ENCODE peak calls at places on chromosomes 11 and 22, in four cellular contexts. One of them, this sample, is unnamed.

GRCh38 chr11:132604446-132604845 is 927.9 kb downstream of the OPCML start:
- DNase-seq in astrocyte of the spinal cord: peak
- DNase-seq in cardiac muscle cell: no peak
- DNase-seq in brain microvascular endothelial cell: peak
- DNase-seq in this sample: no peak

GRCh38 chr22:29912605-29913398 is 29.8 kb downstream of the MTMR3 start:
- DNase-seq in cardiac muscle cell: no peak
- DNase-seq in astrocyte of the spinal cord: peak
- DNase-seq in brain microvascular endothelial cell: peak
- DNase-seq in this sample: peak

GRCh38 chr22:20203142-20204099 is 52.6 kb upstream of the CCDC188 start:
- DNase-seq in astrocyte of the spinal cord: peak
- DNase-seq in cardiac muscle cell: peak
- DNase-seq in brain microvascular endothelial cell: no peak
- DNase-seq in this sample: no peak

GRCh38 chr22:48576333-48577013 is 1251.2 kb downstream of the BRD1 start:
- DNase-seq in astrocyte of the spinal cord: no peak
- DNase-seq in cardiac muscle cell: peak
- DNase-seq in brain microvascular endothelial cell: no peak
- DNase-seq in this sample: no peak

GRCh38 chr11:16012125-16012751 is 344.1 kb downstream of the SOX6 start:
- DNase-seq in brain microvascular endothelial cell: peak
- DNase-seq in cardiac muscle cell: no peak
- DNase-seq in astrocyte of the spinal cord: no peak
- DNase-seq in this sample: no peak

GRCh38 chr22:22835242-22835641 is 52.4 kb upstream of the IGLL5 start:
- DNase-seq in brain microvascular endothelial cell: no peak
- DNase-seq in cardiac muscle cell: no peak
- DNase-seq in astrocyte of the spinal cord: no peak
- DNase-seq in this sample: no peak

GRCh38 chr11:2122222-2122906 is 16.8 kb downstream of the IGF2 start:
- DNase-seq in astrocyte of the spinal cord: peak
- DNase-seq in cardiac muscle cell: no peak
- DNase-seq in brain microvascular endothelial cell: peak
- DNase-seq in this sample: no peak

GRCh38 chr11:61037694-61038093 is 64.6 kb upstream of the CD5 start:
- DNase-seq in brain microvascular endothelial cell: peak
- DNase-seq in cardiac muscle cell: no peak
- DNase-seq in astrocyte of the spinal cord: peak
- DNase-seq in this sample: no peak

GRCh38 chr22:48941903-48942625 is 885.6 kb downstream of the BRD1 start:
- DNase-seq in brain microvascular endothelial cell: no peak
- DNase-seq in cardiac muscle cell: no peak
- DNase-seq in astrocyte of the spinal cord: no peak
- DNase-seq in this sample: no peak

GRCh38 chr22:31185056-31185455 is 25.1 kb downstream of the RNF185 start:
- DNase-seq in brain microvascular endothelial cell: no peak
- DNase-seq in cardiac muscle cell: no peak
- DNase-seq in astrocyte of the spinal cord: peak
- DNase-seq in this sample: peak

GRCh38 chr11:70020336-70021214 is 57.5 kb upstream of the ANO1 start:
- DNase-seq in cardiac muscle cell: no peak
- DNase-seq in brain microvascular endothelial cell: peak
- DNase-seq in astrocyte of the spinal cord: peak
- DNase-seq in this sample: no peak

GRCh38 chr22:17486313-17486712 is 77.0 kb upstream of the SLC25A18 start:
- DNase-seq in astrocyte of the spinal cord: no peak
- DNase-seq in brain microvascular endothelial cell: no peak
- DNase-seq in cardiac muscle cell: no peak
- DNase-seq in this sample: no peak

GRCh38 chr22:32799516-32799915 is 2.0 kb upstream of the TIMP3 start:
- DNase-seq in cardiac muscle cell: no peak
- DNase-seq in brain microvascular endothelial cell: no peak
- DNase-seq in astrocyte of the spinal cord: no peak
- DNase-seq in this sample: no peak

GRCh38 chr11:68463714-68464113 is 3.2 kb downstream of the PPP6R3 start:
- DNase-seq in astrocyte of the spinal cord: no peak
- DNase-seq in cardiac muscle cell: no peak
- DNase-seq in brain microvascular endothelial cell: no peak
- DNase-seq in this sample: no peak

GRCh38 chr22:27795053-27795452 is 6.5 kb downstream of the MN1 start:
- DNase-seq in cardiac muscle cell: peak
- DNase-seq in brain microvascular endothelial cell: no peak
- DNase-seq in astrocyte of the spinal cord: no peak
- DNase-seq in this sample: no peak

GRCh38 chr22:44172370-44173108 is 8.2 kb upstream of the PARVG start:
- DNase-seq in cardiac muscle cell: no peak
- DNase-seq in brain microvascular endothelial cell: peak
- DNase-seq in astrocyte of the spinal cord: no peak
- DNase-seq in this sample: no peak

GRCh38 chr11:22869325-22869724 is 9.1 kb upstream of the CCDC179 start:
- DNase-seq in cardiac muscle cell: no peak
- DNase-seq in brain microvascular endothelial cell: no peak
- DNase-seq in astrocyte of the spinal cord: no peak
- DNase-seq in this sample: no peak

GRCh38 chr22:28375761-28376534 is 303.7 kb downstream of the TTC28 start:
- DNase-seq in cardiac muscle cell: no peak
- DNase-seq in astrocyte of the spinal cord: no peak
- DNase-seq in brain microvascular endothelial cell: no peak
- DNase-seq in this sample: no peak

GRCh38 chr11:116960916-116961315 is 123.5 kb upstream of the APOA1 start:
- DNase-seq in cardiac muscle cell: peak
- DNase-seq in brain microvascular endothelial cell: peak
- DNase-seq in astrocyte of the spinal cord: peak
- DNase-seq in this sample: peak

GRCh38 chr11:133082453-133082781 is 449.9 kb downstream of the OPCML start:
- DNase-seq in astrocyte of the spinal cord: no peak
- DNase-seq in cardiac muscle cell: no peak
- DNase-seq in brain microvascular endothelial cell: no peak
- DNase-seq in this sample: no peak

GRCh38 chr11:44604171-44604581 is 38.7 kb downstream of the CD82 start:
- DNase-seq in cardiac muscle cell: no peak
- DNase-seq in astrocyte of the spinal cord: no peak
- DNase-seq in brain microvascular endothelial cell: no peak
- DNase-seq in this sample: no peak

GRCh38 chr11:126034026-126034822 is 28.4 kb downstream of the CDON start:
- DNase-seq in cardiac muscle cell: no peak
- DNase-seq in astrocyte of the spinal cord: no peak
- DNase-seq in brain microvascular endothelial cell: no peak
- DNase-seq in this sample: no peak

GRCh38 chr11:64242920-64243854 is 2.3 kb downstream of the FKBP2 start:
- DNase-seq in brain microvascular endothelial cell: no peak
- DNase-seq in cardiac muscle cell: no peak
- DNase-seq in astrocyte of the spinal cord: no peak
- DNase-seq in this sample: no peak

GRCh38 chr11:63920126-63920869 is 3.3 kb upstream of the RCOR2 start:
- DNase-seq in brain microvascular endothelial cell: no peak
- DNase-seq in cardiac muscle cell: peak
- DNase-seq in astrocyte of the spinal cord: no peak
- DNase-seq in this sample: no peak

GRCh38 chr11:73376803-73377629 is 817 bp downstream of the RELT start:
- DNase-seq in cardiac muscle cell: peak
- DNase-seq in brain microvascular endothelial cell: peak
- DNase-seq in astrocyte of the spinal cord: peak
- DNase-seq in this sample: peak

GRCh38 chr11:65488273-65489058 is 10.4 kb upstream of the MALAT1 start:
- DNase-seq in astrocyte of the spinal cord: peak
- DNase-seq in cardiac muscle cell: no peak
- DNase-seq in brain microvascular endothelial cell: peak
- DNase-seq in this sample: no peak

GRCh38 chr11:65491163-65491465 is 7.7 kb upstream of the MALAT1 start:
- DNase-seq in cardiac muscle cell: no peak
- DNase-seq in astrocyte of the spinal cord: no peak
- DNase-seq in brain microvascular endothelial cell: peak
- DNase-seq in this sample: no peak

GRCh38 chr11:65489706-65490310 is 9.0 kb upstream of the MALAT1 start:
- DNase-seq in cardiac muscle cell: no peak
- DNase-seq in astrocyte of the spinal cord: peak
- DNase-seq in brain microvascular endothelial cell: peak
- DNase-seq in this sample: no peak

GRCh38 chr11:65487467-65488272 is 11.2 kb upstream of the MALAT1 start:
- DNase-seq in brain microvascular endothelial cell: peak
- DNase-seq in astrocyte of the spinal cord: peak
- DNase-seq in cardiac muscle cell: peak
- DNase-seq in this sample: peak

DNA sequence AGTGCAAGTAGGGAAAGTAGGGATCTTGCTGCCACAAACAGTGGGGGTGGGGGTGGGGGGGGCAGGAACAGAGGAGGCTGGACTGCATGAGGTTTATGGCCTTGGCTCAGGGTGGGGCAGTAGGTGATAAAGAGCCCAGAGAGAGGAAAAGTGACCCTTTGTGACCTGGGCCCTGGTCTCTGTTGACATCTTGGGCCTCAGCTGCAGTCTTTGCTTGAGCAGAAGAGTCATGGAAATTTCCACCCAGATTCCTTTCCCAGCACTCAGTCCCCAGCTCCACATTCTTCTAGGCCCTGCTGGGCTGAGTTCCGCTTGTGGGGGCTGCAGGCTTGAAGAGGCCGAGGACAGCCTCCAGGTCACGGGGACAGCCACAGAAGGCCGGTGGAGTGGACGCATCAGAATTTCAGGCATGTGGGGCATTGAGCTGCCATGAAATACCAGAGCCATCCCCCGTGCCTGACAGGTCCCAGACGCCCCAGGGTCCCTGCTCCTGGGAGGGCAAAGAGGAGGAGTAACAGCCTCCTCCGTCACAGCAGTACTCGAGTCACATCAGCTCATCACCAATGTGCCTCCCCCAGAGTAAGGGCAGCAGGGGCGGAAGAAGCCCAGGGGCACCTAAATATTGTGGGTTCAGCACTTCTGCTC is 9.7 kb upstream of the MALAT1 start:
- DNase-seq in brain microvascular endothelial cell: peak
- DNase-seq in cardiac muscle cell: peak
- DNase-seq in astrocyte of the spinal cord: peak
- DNase-seq in this sample: no peak
- H3K4me3 ChIP-seq in brain microvascular endothelial cell: no peak
- H3K4me3 ChIP-seq in cardiac muscle cell: no peak
- H3K4me3 ChIP-seq in astrocyte of the spinal cord: no peak
- H3K4me3 ChIP-seq in this sample: no peak

GRCh38 chr11:7020183-7020917 is at the start of the genes NLRP14 and ZNF214:
- DNase-seq in astrocyte of the spinal cord: peak
- DNase-seq in cardiac muscle cell: peak
- DNase-seq in brain microvascular endothelial cell: peak
- DNase-seq in this sample: peak
- H3K4me3 ChIP-seq in astrocyte of the spinal cord: peak
- H3K4me3 ChIP-seq in cardiac muscle cell: peak
- H3K4me3 ChIP-seq in brain microvascular endothelial cell: peak
- H3K4me3 ChIP-seq in this sample: peak

DNA sequence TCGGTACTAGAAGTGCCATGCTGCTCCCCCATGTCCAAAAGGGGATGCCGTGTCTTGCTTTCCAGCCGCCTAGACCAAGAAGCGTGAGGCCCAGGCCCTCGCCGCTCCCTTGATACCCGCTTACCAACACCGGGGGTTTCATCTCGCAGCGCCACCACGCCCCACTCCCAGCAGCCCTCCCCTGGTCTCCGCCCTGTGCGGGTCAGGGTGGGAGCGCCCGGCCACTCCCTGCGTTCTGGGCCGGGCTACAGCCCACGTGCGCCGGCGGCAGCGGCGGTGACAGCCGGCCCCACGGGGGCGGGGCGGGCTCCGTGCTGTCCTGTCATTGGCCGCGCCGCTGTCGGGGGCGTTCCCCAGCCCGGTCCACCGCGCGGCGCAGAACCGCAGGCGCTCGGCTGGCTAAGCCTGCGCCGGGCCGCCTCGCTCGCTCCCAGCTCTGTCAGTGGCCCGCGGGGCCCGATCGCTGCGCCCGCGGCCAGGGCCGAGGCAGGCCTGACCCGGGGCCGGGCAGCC is at the start of gene MICAL2:
- DNase-seq in brain microvascular endothelial cell: peak
- DNase-seq in cardiac muscle cell: peak
- DNase-seq in astrocyte of the spinal cord: peak
- DNase-seq in this sample: peak
- H3K4me3 ChIP-seq in brain microvascular endothelial cell: peak
- H3K4me3 ChIP-seq in cardiac muscle cell: peak
- H3K4me3 ChIP-seq in astrocyte of the spinal cord: peak
- H3K4me3 ChIP-seq in this sample: peak

DNA sequence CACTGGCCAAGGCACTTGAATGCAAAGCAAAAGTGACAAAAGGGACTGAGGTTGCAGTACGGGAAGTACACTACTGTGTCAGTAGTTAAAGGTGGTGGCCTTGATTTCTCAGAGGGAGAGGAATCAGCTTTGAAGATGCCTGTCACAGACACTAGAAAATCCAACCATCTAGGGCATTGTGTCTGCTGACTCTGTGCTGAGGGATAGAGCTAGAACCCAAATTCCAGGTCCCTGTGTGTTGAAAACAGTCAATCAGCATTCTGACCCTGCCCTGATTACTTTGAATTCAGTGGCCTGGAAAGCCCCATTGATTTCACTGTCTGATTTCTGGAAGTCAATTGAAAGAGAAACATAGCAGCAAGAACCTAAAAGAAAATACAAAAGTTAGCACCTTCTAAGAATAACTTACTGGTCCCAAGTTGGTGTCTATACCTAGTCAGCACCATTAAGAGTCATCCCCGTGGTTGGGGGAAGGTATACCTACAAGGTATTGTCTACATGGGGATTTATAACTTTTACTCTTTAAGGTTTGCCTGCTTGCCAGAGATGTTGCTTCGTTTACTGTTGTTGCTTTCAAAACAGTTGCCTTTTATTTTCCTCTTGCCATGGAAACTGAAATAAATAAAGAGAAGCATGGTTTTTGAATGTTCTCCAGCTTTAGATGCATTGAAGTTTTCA is 97.2 kb downstream of the PDHX start:
- DNase-seq in astrocyte of the spinal cord: peak
- DNase-seq in cardiac muscle cell: no peak
- DNase-seq in brain microvascular endothelial cell: no peak
- DNase-seq in this sample: no peak
- H3K4me3 ChIP-seq in astrocyte of the spinal cord: no peak
- H3K4me3 ChIP-seq in cardiac muscle cell: no peak
- H3K4me3 ChIP-seq in brain microvascular endothelial cell: no peak
- H3K4me3 ChIP-seq in this sample: no peak

DNA sequence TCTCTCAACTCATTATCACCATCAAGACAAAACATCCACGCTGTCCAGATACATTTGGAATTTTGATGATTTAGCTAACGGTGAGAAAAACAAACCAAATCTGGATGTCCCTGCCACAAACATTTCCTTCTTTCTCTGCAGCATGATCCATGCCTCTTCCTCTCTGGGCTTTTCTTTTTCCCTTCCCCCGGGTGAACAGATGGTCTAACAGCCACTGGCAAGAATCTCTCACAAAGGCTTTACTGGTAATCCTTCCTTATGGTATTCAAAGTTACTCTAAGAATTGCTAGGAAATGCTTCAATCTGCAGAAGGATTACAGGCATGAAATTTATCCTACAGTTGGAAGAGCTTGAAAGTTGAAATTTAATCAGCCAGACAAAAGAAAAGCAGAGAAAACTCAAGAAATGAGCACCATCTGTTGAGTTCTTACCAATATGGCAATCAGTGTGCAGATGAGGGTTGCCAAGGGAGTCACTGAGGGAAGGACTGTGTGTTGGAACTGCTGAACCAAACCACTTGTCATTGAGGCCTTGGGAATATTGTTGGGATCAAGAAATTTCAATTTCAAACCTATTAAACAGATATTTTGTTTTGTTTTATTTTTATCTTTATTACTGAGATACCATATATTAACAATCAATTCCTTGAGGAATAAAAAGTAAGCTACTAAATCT is 29.5 kb upstream of the NDUFC2 start:
- DNase-seq in cardiac muscle cell: no peak
- DNase-seq in brain microvascular endothelial cell: no peak
- DNase-seq in astrocyte of the spinal cord: no peak
- DNase-seq in this sample: no peak
- H3K4me3 ChIP-seq in cardiac muscle cell: no peak
- H3K4me3 ChIP-seq in brain microvascular endothelial cell: no peak
- H3K4me3 ChIP-seq in astrocyte of the spinal cord: no peak
- H3K4me3 ChIP-seq in this sample: no peak